ENCODE peak calls at places on chromosomes 11 and 22, in ten cellular contexts. Y, B, R, E, S, J, Q, C, T and F are unnamed samples.

GRCh38 chr11:100562102-100562501 is 125.0 kb upstream of the ARHGAP42 start:
- DNase-seq in S (no peak), Y (no peak), Q (no peak), R (peak; percentile 86), J (no peak), C (no peak), T (no peak), B (no peak), E (no peak), F (peak; percentile 62)

GRCh38 chr22:47372111-47372581 is 609.7 kb downstream of the TBC1D22A start:
- DNase-seq in E (no peak), C (peak; percentile 7), B (peak; percentile 42), Q (no peak), R (no peak), S (peak; percentile 41), Y (peak; percentile 51), T (no peak), J (no peak), F (no peak)

GRCh38 chr11:1148752-1149180 is 9.0 kb upstream of the MUC5AC start:
- DNase-seq in T (no peak), B (peak; percentile 39), J (no peak), R (no peak), Q (no peak), S (no peak), E (no peak), Y (no peak), C (no peak), F (no peak)

GRCh38 chr11:65861165-65861505 is 902 bp downstream of the MUS81 start:
- DNase-seq in Q (no peak), J (peak; percentile 30), S (no peak), R (no peak), T (no peak), C (no peak), Y (no peak), B (no peak), E (no peak), F (no peak)

GRCh38 chr11:29171350-29171950 is 845.4 kb downstream of the KCNA4 start:
- DNase-seq in T (no peak), Y (no peak), S (no peak), E (no peak), R (peak; percentile 72), Q (no peak), B (no peak), J (no peak), C (no peak), F (peak; percentile 33)

GRCh38 chr22:23250424-23251363 is 70.4 kb downstream of the BCR start:
- DNase-seq in E (no peak), C (no peak), Q (no peak), B (no peak), S (no peak), T (no peak), R (no peak), J (no peak), Y (no peak), F (no peak)

GRCh38 chr11:131674051-131674755 is 303.8 kb downstream of the NTM start:
- DNase-seq in J (peak; percentile 72), T (peak; percentile 70), C (peak; percentile 94), Y (no peak), B (peak; percentile 89), E (peak; percentile 56), Q (no peak), S (peak; percentile 73), R (peak; percentile 88), F (peak; percentile 46)

GRCh38 chr11:122322369-122322768 is 206.4 kb upstream of the BLID start:
- DNase-seq in B (no peak), Q (no peak), E (no peak), S (no peak), C (no peak), J (no peak), T (no peak), Y (no peak), R (peak; percentile 59), F (no peak)

GRCh38 chr11:82969811-82970210 is 68.3 kb downstream of the DDIAS start:
- DNase-seq in E (peak; percentile 95), Y (no peak), C (no peak), J (no peak), R (no peak), T (no peak), S (no peak), Q (no peak), B (no peak), F (no peak)

GRCh38 chr11:33860926-33861325 is 30.9 kb downstream of the LMO2 start:
- DNase-seq in S (no peak), R (no peak), C (no peak), B (no peak), J (no peak), Y (no peak), Q (no peak), E (no peak), T (no peak), F (no peak)

GRCh38 chr11:33861366-33861765 is 30.5 kb downstream of the LMO2 start:
- DNase-seq in J (no peak), R (no peak), T (no peak), Y (no peak), C (no peak), B (no peak), E (no peak), Q (no peak), S (no peak), F (no peak)

GRCh38 chr11:33864479-33864878 is 27.4 kb downstream of the LMO2 start:
- DNase-seq in E (no peak), R (no peak), B (no peak), J (no peak), Q (no peak), C (no peak), T (no peak), Y (no peak), S (no peak), F (no peak)

GRCh38 chr11:33863418-33864172 is 28.3 kb downstream of the LMO2 start:
- DNase-seq in S (no peak), E (no peak), R (no peak), Y (no peak), C (no peak), T (no peak), Q (no peak), B (no peak), J (no peak), F (no peak)

DNA sequence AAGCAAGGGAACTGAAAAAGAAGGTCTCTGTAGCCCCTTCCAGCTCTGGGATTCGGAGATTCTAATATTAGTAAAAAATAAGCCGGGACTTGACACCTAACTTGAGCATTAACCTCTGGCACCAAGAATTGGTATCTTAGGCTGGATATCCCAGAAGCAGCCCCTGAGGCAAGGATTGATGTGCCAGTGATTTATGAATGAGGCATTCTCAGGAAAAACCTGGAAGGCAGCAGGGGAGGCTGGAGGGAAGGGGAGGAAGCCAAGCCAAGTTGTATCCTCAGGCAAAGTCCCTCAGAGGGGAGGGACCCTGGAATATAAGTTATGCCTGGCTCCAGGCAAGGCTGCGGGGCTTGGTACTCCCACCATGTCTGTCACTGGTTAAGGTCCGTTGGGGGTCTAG is 30.0 kb downstream of the LMO2 start:
- DNase-seq in Y (peak; percentile 29), T (no peak), E (no peak), R (no peak), J (no peak), S (no peak), C (no peak), B (no peak), Q (no peak), F (no peak)
- H3K27me3 ChIP-seq in Y (no peaks in the 10 kb centered on the region), T (peaks cover 17% of the 10 kb centered on the region), E (peaks cover 78% of the 10 kb centered on the region), R (peaks cover 29% of the 10 kb centered on the region), J (no peaks in the 10 kb centered on the region), S (no peaks in the 10 kb centered on the region), C (peaks cover 30% of the 10 kb centered on the region), B (no peaks in the 10 kb centered on the region), Q (peaks cover 7% of the 10 kb centered on the region), F (peaks cover 71% of the 10 kb centered on the region)

GRCh38 chr11:105273660-105274280 is 134.2 kb upstream of the CARD18 start:
- DNase-seq in J (no peak), E (no peak), B (no peak), Y (no peak), Q (no peak), T (no peak), C (no peak), S (no peak), R (no peak), F (no peak)

GRCh38 chr11:105269862-105270261 is 130.3 kb upstream of the CARD18 start:
- DNase-seq in S (no peak), B (no peak), R (no peak), Y (no peak), E (no peak), J (no peak), C (no peak), Q (no peak), T (no peak), F (no peak)

GRCh38 chr11:105265859-105266258 is 126.3 kb upstream of the CARD18 start:
- DNase-seq in Q (no peak), E (no peak), S (no peak), C (no peak), B (no peak), J (no peak), R (peak; percentile 33), T (no peak), Y (no peak), F (peak; percentile 23)

GRCh38 chr11:105268404-105269062 is 129.0 kb upstream of the CARD18 start:
- DNase-seq in C (no peak), S (no peak), E (no peak), Q (no peak), J (no peak), R (no peak), Y (no peak), T (no peak), B (no peak), F (no peak)
- H3K4me1 ChIP-seq in C (no peaks in the 10 kb centered on the region), S (no peaks in the 10 kb centered on the region), E (no peaks in the 10 kb centered on the region), Q (no peaks in the 10 kb centered on the region), J (no peaks in the 10 kb centered on the region), R (no peaks in the 10 kb centered on the region), Y (no peaks in the 10 kb centered on the region), T (no peaks in the 10 kb centered on the region), B (no peaks in the 10 kb centered on the region), F (no peaks in the 10 kb centered on the region)

DNA sequence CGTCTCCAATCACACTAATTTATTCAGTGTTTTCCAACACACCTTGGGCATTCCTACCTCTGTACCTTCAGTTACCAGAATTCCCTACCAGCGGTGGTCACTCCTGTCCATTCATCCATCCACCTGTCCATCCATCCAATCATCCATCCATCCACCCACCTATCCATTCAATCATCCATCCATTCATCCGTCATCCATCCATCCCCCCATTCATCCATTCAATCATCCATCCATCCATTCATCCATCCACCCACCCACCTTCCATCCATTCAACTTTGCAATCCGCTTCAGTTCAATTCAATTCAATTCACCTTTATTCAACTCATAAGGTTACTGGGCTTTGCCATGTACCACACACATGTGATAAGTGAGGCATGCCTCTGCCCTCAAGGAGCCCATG is 22.1 kb upstream of the EIF3D start:
- DNase-seq in Y (no peak), E (no peak), C (no peak), J (no peak), Q (no peak), S (no peak), R (no peak), T (no peak), B (no peak), F (no peak)
- H3K27me3 ChIP-seq in Y (no peaks in the 10 kb centered on the region), E (peaks cover 75% of the 10 kb centered on the region), C (peaks cover 9% of the 10 kb centered on the region), J (peaks cover 15% of the 10 kb centered on the region), Q (peaks cover 5% of the 10 kb centered on the region), S (peaks cover 18% of the 10 kb centered on the region), R (peaks cover 16% of the 10 kb centered on the region), T (peaks cover 94% of the 10 kb centered on the region), B (no peaks in the 10 kb centered on the region), F (peaks cover 24% of the 10 kb centered on the region)

DNA sequence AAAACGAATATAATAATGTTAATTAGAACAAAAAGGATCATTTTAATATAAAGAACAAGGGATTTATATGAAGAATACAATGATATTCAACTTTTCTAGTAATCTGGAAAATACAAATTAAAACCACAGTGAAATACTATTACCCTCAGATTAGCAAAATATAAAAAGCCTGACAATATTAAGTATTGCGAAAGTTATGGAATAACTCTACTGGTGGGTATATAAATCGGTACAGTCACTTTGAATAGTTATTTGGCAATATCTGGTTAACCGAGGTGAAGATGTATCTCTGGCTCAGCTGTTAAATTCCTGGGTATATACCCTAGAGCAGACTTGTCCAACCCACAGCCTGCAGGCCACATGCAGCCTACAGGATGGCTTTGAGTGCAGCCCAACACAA is 118.8 kb downstream of the ATM start:
- DNase-seq in R (no peak), T (no peak), Q (no peak), S (no peak), J (no peak), Y (no peak), B (no peak), E (no peak), C (no peak), F (no peak)
- H3K4me1 ChIP-seq in R (no peaks in the 10 kb centered on the region), T (no peaks in the 10 kb centered on the region), Q (no peaks in the 10 kb centered on the region), S (no peaks in the 10 kb centered on the region), J (no peaks in the 10 kb centered on the region), Y (no peaks in the 10 kb centered on the region), B (no peaks in the 10 kb centered on the region), E (no peaks in the 10 kb centered on the region), C (peaks cover 4% of the 10 kb centered on the region), F (peaks cover 10% of the 10 kb centered on the region)